ENCODE peak calls at places on chromosome 3, in eight cellular contexts. A is IMR-90, U is pancreas, B is fibroblast of mammary gland, P is right atrium auricular region, C is endothelial cell of umbilical vein, D is ovary, I is tibial nerve. V is an unnamed sample.

GRCh38 chr3:45693941-45694521 is 4.8 kb downstream of the SACM1L start:
- DNase-seq in A (no peak), U (no peak), B (no peak), P (no peak), C (no peak), D (no peak), I (no peak), V (no peak)

GRCh38 chr3:63400259-63400860 is 122.3 kb downstream of the SYNPR start:
- DNase-seq in A (no peak), U (no peak), B (peak), P (no peak), C (no peak), D (no peak), I (no peak), V (no peak)

GRCh38 chr3:106824856-106825255 is 552.4 kb upstream of the CCDC54 start:
- DNase-seq in A (peak), U (no peak), B (peak), P (no peak), C (peak), D (no peak), I (no peak), V (no peak)

GRCh38 chr3:194200422-194201060 is 64.6 kb downstream of the HES1 start:
- DNase-seq in A (no peak), U (no peak), B (no peak), P (no peak), C (peak), D (no peak), I (no peak), V (no peak)

GRCh38 chr3:49351521-49352011 is 6.6 kb downstream of the GPX1 start:
- DNase-seq in A (peak), U (no peak), B (peak), P (no peak), C (peak), D (no peak), I (no peak), V (no peak)

GRCh38 chr3:44584646-44585501 is at the start of gene ZNF660:
- DNase-seq in A (peak), U (peak), B (peak), P (peak), C (peak), D (peak), I (peak), V (no peak)

GRCh38 chr3:53081318-53081717 is 35.4 kb upstream of the SFMBT1 start:
- DNase-seq in A (no peak), U (no peak), B (no peak), P (no peak), C (no peak), D (no peak), I (no peak), V (no peak)

GRCh38 chr3:134903840-134904239 is 108.8 kb downstream of the EPHB1 start:
- DNase-seq in A (no peak), U (no peak), B (no peak), P (no peak), C (no peak), D (no peak), I (no peak), V (no peak)

GRCh38 chr3:48811524-48811923 is 36.1 kb downstream of the PRKAR2A start:
- DNase-seq in A (no peak), U (no peak), B (no peak), P (no peak), C (no peak), D (no peak), I (no peak), V (no peak)

GRCh38 chr3:62255758-62256157 is 117.6 kb downstream of the FEZF2 start:
- DNase-seq in A (no peak), U (no peak), B (no peak), P (no peak), C (no peak), D (no peak), I (no peak), V (no peak)

GRCh38 chr3:148106062-148106461 is 591.6 kb upstream of the AGTR1 start:
- DNase-seq in A (no peak), U (no peak), B (peak), P (no peak), C (no peak), D (no peak), I (no peak), V (no peak)

GRCh38 chr3:46660543-46661523 is 32.6 kb downstream of the ALS2CL start:
- DNase-seq in A (no peak), U (no peak), B (no peak), P (peak), C (no peak), D (no peak), I (no peak), V (no peak)

GRCh38 chr3:194598771-194599557 is 34.3 kb downstream of the TMEM44 start:
- DNase-seq in A (peak), U (no peak), B (peak), P (no peak), C (no peak), D (no peak), I (peak), V (no peak)

GRCh38 chr3:13062647-13063046 is 10.6 kb downstream of the IQSEC1 start:
- DNase-seq in A (no peak), U (no peak), B (no peak), P (no peak), C (no peak), D (no peak), I (no peak), V (no peak)

GRCh38 chr3:141456328-141456689 is 30.5 kb upstream of the RASA2 start:
- DNase-seq in A (peak), U (no peak), B (peak), P (peak), C (no peak), D (peak), I (no peak), V (no peak)

GRCh38 chr3:15276028-15276717 is 56.2 kb downstream of the SH3BP5 start:
- DNase-seq in A (no peak), U (no peak), B (no peak), P (no peak), C (no peak), D (no peak), I (no peak), V (no peak)

GRCh38 chr3:184593201-184593922 is 31.8 kb downstream of the EPHB3 start:
- DNase-seq in A (peak), U (no peak), B (peak), P (no peak), C (no peak), D (peak), I (no peak), V (no peak)

GRCh38 chr3:142857056-142857455 is 31.8 kb downstream of the PCOLCE2 start:
- DNase-seq in A (no peak), U (peak), B (no peak), P (no peak), C (no peak), D (no peak), I (no peak), V (no peak)

GRCh38 chr3:108153451-108153981 is 62.7 kb upstream of the CD47 start:
- DNase-seq in A (peak), U (peak), B (peak), P (no peak), C (peak), D (no peak), I (no peak), V (peak)

GRCh38 chr3:120743556-120744195 is 1.1 kb downstream of the GTF2E1 start:
- DNase-seq in A (peak), U (no peak), B (peak), P (no peak), C (no peak), D (no peak), I (no peak), V (no peak)

GRCh38 chr3:150177673-150178378 is 207.1 kb upstream of the PFN2 start:
- DNase-seq in A (peak), U (no peak), B (peak), P (no peak), C (no peak), D (no peak), I (no peak), V (no peak)

GRCh38 chr3:168093790-168094189 is 1.9 kb downstream of the GOLIM4 start:
- DNase-seq in A (no peak), U (no peak), B (no peak), P (no peak), C (no peak), D (no peak), I (no peak), V (no peak)

GRCh38 chr3:136835817-136836510 is 17.0 kb downstream of the SLC35G2 start:
- DNase-seq in A (peak), U (no peak), B (peak), P (no peak), C (no peak), D (no peak), I (no peak), V (no peak)
- H3K4me3 ChIP-seq in A (no peak), U (no peak), B (no peak), P (no peak), C (no peak), D (no peak), I (no peak), V (no peak)

GRCh38 chr3:98185180-98185579 is 18.7 kb downstream of the OR5H15 start:
- DNase-seq in A (no peak), U (no peak), B (no peak), P (no peak), C (no peak), D (no peak), I (no peak), V (no peak)

DNA sequence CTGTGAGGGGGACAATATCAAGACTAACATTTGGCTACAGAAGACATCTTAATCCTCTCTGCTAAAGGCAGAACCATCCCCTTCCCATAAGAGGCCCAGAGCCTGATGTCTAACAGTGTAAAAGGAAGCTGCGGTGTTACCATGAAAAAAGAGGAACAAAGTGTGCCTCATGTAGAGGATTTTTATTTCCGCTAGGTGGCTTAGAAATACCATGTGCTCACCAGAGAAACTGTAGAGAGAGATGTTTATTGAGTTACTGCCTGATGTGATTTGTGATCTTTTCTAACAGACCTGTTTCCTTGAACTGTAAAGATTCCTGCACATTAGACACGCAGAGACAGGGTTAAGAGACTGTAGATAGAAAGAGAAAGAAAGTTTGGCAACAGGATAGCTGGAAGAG is 22.1 kb downstream of the OR5H15 start:
- DNase-seq in A (no peak), U (no peak), B (no peak), P (no peak), C (peak), D (no peak), I (no peak), V (peak)
- TF ChIP-seq CTCF in A (peak), U (no peak), B (peak), P (no peak), C (no peak), D (no peak), I (no peak), V (peak)

GRCh38 chr3:22372292-22372949 is 621.4 kb upstream of the ZNF385D start:
- DNase-seq in A (no peak), U (no peak), B (no peak), P (no peak), C (no peak), D (peak), I (no peak), V (no peak)
- H3K4me3 ChIP-seq in A (no peak), U (no peak), B (peak), P (peak), C (no peak), D (peak), I (peak), V (no peak)

DNA sequence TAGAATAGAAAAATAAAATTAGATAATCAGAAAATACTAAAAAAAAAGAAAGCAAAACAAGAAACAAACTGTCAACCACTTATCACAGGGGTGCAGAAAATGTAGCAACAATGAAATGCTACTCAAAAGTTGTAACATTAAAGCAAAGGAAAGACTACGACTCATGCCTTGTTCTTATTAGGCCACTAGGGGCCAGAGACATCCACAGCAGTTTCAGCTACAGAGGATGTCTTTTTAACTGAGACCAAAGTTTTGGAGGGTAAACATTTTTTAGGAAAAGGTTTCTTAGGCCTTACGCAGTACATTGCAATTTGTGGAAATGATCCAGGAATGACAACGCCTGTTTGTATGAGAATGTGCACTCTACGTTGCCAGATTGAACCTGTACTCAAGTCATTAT is 15.4 kb upstream of the CADM2 start:
- DNase-seq in A (no peak), U (no peak), B (no peak), P (no peak), C (no peak), D (no peak), I (no peak), V (no peak)
- TF ChIP-seq CTCF in A (no peak), U (no peak), B (no peak), P (peak), C (no peak), D (no peak), I (peak), V (peak)

V was measured in GM12864.